ENCODE peak calls at places on chromosomes 13 and 19, in four cellular contexts. E is mesendoderm, C is breast epithelium, Q is A549. W is an unnamed sample. For H3K4me1, the result is how much of the 10 kb centered on the place peaks cover.

GRCh38 chr13:29707876-29708543 is 112.5 kb upstream of the SLC7A1 start:
- DNase-seq in E (peak), C (no peak), Q (peak), W (peak)

GRCh38 chr19:23949611-23950010 is 34.9 kb downstream of the ZNF726 start:
- DNase-seq in E (no peak), C (no peak), Q (no peak), W (no peak)

GRCh38 chr13:40480012-40480914 is 186.2 kb downstream of the FOXO1 start:
- DNase-seq in E (no peak), C (no peak), Q (no peak), W (no peak)

GRCh38 chr19:48030073-48030472 is 13.8 kb downstream of the CABP5 start:
- DNase-seq in E (no peak), C (no peak), Q (no peak), W (no peak)

GRCh38 chr13:91664036-91664435 is 265.6 kb downstream of the GPC5 start:
- DNase-seq in E (peak), C (no peak), Q (no peak), W (no peak)

GRCh38 chr13:50574731-50575130 is 268.8 kb downstream of the DLEU7 start:
- DNase-seq in E (no peak), C (no peak), Q (no peak), W (no peak)

GRCh38 chr13:79404985-79405384 is 1.1 kb downstream of the RBM26 start:
- DNase-seq in E (no peak), C (no peak), Q (no peak), W (no peak)

GRCh38 chr19:11227201-11227886 is 12.1 kb upstream of the ANGPTL8 start:
- DNase-seq in E (peak), C (no peak), Q (no peak), W (no peak)

GRCh38 chr13:42816538-42816937 is 35.2 kb downstream of the FAM216B start:
- DNase-seq in E (no peak), C (no peak), Q (no peak), W (no peak)

GRCh38 chr19:34363094-34363493 is 1.9 kb upstream of the GPI start:
- DNase-seq in E (peak), C (no peak), Q (no peak), W (no peak)

GRCh38 chr19:56637976-56638555 is 4.9 kb upstream of the SMIM17 start:
- DNase-seq in E (peak), C (peak), Q (peak), W (no peak)

GRCh38 chr19:33296473-33297060 is 5.8 kb downstream of the CEBPA start:
- DNase-seq in E (no peak), C (no peak), Q (no peak), W (no peak)

GRCh38 chr19:10076535-10076934 is 9.6 kb upstream of the SHFL start:
- DNase-seq in E (no peak), C (no peak), Q (no peak), W (no peak)

GRCh38 chr13:58048670-58049069 is 417.1 kb downstream of the PCDH17 start:
- DNase-seq in E (no peak), C (no peak), Q (no peak), W (no peak)

GRCh38 chr19:5612891-5613290 is 9.7 kb downstream of the SAFB2 start:
- DNase-seq in E (no peak), C (no peak), Q (no peak), W (no peak)

GRCh38 chr13:59356607-59357006 is 807.1 kb downstream of the DIAPH3 start:
- DNase-seq in E (no peak), C (peak), Q (no peak), W (no peak)

GRCh38 chr13:100059827-100060226 is 29.1 kb upstream of the PCCA start:
- DNase-seq in E (no peak), C (no peak), Q (no peak), W (no peak)

GRCh38 chr13:37361608-37362007 is 237.0 kb downstream of the POSTN start:
- DNase-seq in E (no peak), C (no peak), Q (no peak), W (no peak)

GRCh38 chr13:106156468-106156867 is 379.0 kb downstream of the EFNB2 start:
- DNase-seq in E (peak), C (no peak), Q (no peak), W (no peak)

GRCh38 chr19:30107351-30107750 is 165.3 kb downstream of the URI1 start:
- DNase-seq in E (no peak), C (no peak), Q (no peak), W (no peak)

GRCh38 chr19:1513492-1514294 is 874 bp upstream of the ADAMTSL5 start:
- DNase-seq in E (peak), C (no peak), Q (peak), W (peak)

GRCh38 chr19:48501446-48501960 is 10.1 kb downstream of the LMTK3 start:
- DNase-seq in E (peak), C (peak), Q (peak), W (peak)

GRCh38 chr13:113273856-113274590 is 23.0 kb upstream of the LAMP1 start:
- DNase-seq in E (no peak), C (no peak), Q (no peak), W (no peak)

GRCh38 chr19:35168261-35168660 is 13.7 kb downstream of the FXYD5 start:
- DNase-seq in E (no peak), C (peak), Q (no peak), W (no peak)

GRCh38 chr13:106651442-106651841 is 83.5 kb upstream of the ARGLU1 start:
- DNase-seq in E (no peak), C (no peak), Q (no peak), W (no peak)

GRCh38 chr13:57631607-57632275 is at the start of gene PCDH17:
- DNase-seq in E (peak), C (no peak), Q (no peak), W (no peak)

GRCh38 chr19:45152504-45153338 is 8.1 kb downstream of the NKPD1 start:
- DNase-seq in E (peak), C (peak), Q (no peak), W (peak)

GRCh38 chr13:41196620-41197019 is 2.3 kb upstream of the KBTBD7 start:
- DNase-seq in E (peak), C (no peak), Q (no peak), W (no peak)

GRCh38 chr19:45828523-45828922 is 13.4 kb upstream of the RSPH6A start:
- DNase-seq in E (no peak), C (no peak), Q (no peak), W (no peak)

GRCh38 chr19:58170860-58171259 is 12.0 kb upstream of the ZNF274 start:
- DNase-seq in E (no peak), C (no peak), Q (peak), W (no peak)

GRCh38 chr19:10290439-10290875 is 705 bp downstream of the ICAM5 start:
- DNase-seq in E (peak), C (no peak), Q (no peak), W (no peak)

GRCh38 chr13:31807090-31807541 is 67.8 kb downstream of the RXFP2 start:
- DNase-seq in E (peak), C (no peak), Q (no peak), W (peak)

GRCh38 chr19:11023016-11023415 is 62.2 kb downstream of the SMARCA4 start:
- DNase-seq in E (no peak), C (no peak), Q (no peak), W (no peak)

GRCh38 chr13:98411617-98412310 is 165.1 kb downstream of the STK24 start:
- DNase-seq in E (no peak), C (no peak), Q (no peak), W (peak)

GRCh38 chr19:52665529-52665928 is 27.4 kb upstream of the ZNF83 start:
- DNase-seq in E (no peak), C (no peak), Q (no peak), W (no peak)

DNA sequence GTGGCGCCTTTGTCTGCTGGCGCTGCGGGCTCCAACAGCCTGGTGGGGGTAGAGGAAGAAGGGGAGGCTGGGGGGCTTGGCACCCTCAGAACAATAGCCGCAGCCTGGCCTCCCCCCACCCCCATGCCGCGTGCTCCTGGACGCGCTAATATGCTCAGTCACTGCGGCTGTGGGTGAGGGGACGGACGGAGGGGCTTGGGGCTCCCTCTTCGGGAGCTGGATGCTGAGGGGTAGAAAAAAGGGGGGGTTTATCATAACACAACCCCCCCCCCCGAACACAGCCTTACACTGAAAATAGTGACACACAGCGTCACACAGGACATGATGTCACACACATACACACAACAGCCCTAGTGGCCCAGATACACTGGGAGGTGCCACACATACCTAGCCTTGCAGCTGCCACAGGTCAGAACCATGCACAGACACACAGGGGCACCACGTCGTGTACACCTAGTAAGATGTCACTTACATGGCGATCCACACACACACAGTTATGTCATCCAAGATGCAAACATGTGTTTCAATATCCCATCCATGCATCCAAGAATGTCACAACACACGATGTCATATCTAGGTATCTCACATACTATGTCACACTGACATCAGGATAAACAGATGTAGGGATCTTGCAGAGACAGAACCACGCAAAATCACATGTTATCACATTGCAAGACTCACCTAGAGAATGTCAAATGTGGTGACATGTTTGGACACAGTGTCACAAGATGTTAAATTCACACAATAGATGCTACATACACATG is 760 bp downstream of the MAST1 start:
- DNase-seq in E (no peak), C (no peak), Q (no peak), W (peak)
- H3K4me3 ChIP-seq in E (peak), C (peak), Q (peak), W (peak)

GRCh38 chr19:18654469-18654868 is 17.6 kb downstream of the KLHL26 start:
- DNase-seq in E (no peak), C (no peak), Q (no peak), W (no peak)
- H3K4me1 ChIP-seq in E (under half), C (under half), Q (under half), W (under half)

DNA sequence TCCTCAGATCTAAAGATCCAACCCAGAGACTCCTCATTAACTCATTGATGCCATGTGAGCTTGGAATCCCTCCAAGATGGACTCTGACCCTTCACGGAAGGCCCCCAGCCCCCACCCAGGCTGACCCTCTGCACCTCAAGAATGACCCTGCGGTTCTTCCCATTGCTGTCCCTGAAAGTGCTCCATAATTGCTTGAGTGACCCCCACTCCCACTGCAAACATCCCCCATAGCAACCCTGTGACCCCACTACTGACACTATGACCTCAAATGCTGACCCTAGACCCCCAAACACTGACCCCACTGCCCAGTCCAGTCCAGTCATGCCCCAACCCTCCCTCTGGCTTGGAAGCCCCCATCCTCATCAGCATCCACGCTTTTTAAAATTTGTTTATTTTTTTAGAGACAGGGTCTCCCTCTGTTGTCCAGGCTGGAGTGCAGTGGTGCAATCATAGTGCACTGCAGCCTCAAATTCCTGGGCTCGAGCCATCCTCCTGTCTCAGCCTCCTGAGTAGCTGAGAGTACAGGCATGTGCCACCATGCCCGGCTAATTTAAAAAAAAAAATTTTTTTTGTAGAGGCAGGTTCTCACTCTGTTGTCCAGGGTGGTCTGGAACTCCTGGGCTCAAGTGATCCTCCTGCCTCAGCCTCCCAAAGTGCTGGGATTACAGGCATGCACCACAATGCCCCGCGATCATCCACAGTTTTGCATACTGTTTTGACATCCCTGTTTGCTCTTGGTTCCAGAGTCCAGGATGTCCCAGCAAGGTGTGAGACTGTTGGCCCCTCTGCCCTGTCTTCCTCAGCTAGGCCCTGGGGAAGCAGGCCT is 855 bp downstream of the LYL1 start:
- DNase-seq in E (no peak), C (no peak), Q (no peak), W (no peak)
- H3K4me3 ChIP-seq in E (no peak), C (peak), Q (no peak), W (peak)

GRCh38 chr13:93368296-93368695 is 141.7 kb downstream of the GPC6 start:
- DNase-seq in E (no peak), C (no peak), Q (no peak), W (no peak)
- H3K4me1 ChIP-seq in E (under half), C (under half), Q (under half), W (under half)

DNA sequence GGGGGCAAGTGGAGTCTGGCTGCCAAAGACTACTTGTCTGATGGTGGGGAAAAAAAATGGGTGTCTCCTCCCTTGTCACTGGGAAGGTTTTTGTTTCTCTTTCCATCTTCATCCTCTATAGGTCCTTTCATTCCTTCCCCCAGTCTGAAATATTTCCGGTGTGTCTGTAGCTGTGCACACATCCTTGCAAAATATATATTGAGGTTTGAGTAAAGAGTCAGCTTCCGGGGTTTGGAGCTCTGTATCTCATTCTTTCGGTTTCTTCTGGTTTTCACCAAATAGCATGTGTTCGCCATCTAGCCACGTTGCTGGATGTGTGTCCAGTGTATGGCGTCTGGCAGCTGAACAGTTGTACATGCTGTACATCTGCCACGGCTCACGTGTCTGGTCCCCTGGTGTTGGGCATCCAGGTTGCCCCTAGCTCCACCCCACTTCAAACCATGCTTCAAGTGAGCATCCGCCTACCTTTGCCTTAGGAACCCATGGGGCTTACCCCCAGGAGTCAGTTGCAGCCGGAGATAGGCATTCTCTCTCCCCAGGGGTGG is 142.2 kb downstream of the SIPA1L3 start:
- DNase-seq in E (no peak), C (no peak), Q (no peak), W (no peak)
- H3K4me3 ChIP-seq in E (no peak), C (no peak), Q (no peak), W (peak)

GRCh38 chr19:14346279-14346678 is 35.0 kb upstream of the ADGRE5 start:
- DNase-seq in E (no peak), C (no peak), Q (no peak), W (no peak)
- H3K4me1 ChIP-seq in E (under half), C (under half), Q (under half), W (under half)

GRCh38 chr19:2775556-2776430 is 7.3 kb downstream of the SGTA start:
- DNase-seq in E (no peak), C (peak), Q (no peak), W (peak)
- H3K4me3 ChIP-seq in E (no peak), C (peak), Q (no peak), W (peak)

DNA sequence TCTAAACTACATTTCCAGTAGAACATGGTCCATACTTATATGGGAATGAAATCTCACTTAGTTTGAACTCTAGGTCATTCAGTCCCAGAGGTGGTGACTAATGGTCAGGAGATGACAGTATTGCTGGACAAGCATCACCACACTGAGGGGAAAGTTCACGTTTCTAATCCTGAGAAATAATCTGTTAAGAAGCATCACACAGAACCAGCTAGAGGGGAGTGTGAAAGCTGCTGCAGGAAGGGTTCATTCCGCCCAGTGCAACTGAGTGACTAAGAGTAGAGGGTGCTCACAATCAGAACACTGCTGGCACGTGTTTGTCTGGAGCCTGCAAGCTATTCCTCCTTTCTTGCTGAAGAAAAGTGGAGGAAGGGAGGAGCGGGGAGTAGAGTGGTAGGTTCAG is 2.7 kb downstream of the COL4A1 start:
- DNase-seq in E (no peak), C (no peak), Q (no peak), W (no peak)
- H3K4me1 ChIP-seq in E (under half), C (under half), Q (under half), W (under half)

GRCh38 chr19:38877781-38878574 is at the start of gene RINL:
- DNase-seq in E (no peak), C (no peak), Q (no peak), W (peak)
- H3K4me3 ChIP-seq in E (no peak), C (no peak), Q (no peak), W (peak)

DNA sequence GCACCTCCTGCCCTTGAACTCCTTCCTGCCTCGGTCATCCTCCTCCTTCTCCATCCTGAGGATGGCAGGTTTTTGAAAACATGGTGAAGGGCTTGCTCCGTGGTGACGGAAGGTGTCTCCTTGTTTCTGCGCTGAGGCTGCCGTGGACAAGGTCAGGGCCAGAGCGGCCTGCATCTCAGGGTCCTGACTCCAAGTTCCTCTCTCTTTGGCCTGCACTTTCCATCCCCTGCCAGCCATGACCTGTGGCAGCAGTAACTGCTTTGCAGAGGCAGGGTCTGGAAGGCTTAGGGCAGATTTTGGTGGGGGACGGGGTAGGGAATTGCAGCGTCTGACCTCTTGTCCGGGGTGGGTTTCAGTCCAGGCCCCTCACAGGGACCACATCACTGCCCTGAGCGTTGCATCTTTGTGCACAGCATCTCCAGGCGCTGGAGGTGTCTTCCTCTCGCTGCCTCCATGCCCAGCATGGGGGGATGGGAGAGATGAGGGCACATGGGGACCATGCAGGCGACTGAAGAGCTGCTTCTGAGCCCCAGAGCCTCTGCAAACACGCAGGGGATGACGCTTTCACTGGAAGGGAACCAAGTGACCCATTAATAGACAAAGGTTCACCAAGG is 216.8 kb downstream of the TEX29 start:
- DNase-seq in E (no peak), C (no peak), Q (no peak), W (no peak)
- H3K4me1 ChIP-seq in E (under half), C (under half), Q (under half), W (under half)